ENCODE peak calls at places on chromosomes 11 and 22, in eight cellular contexts. H is immature natural killer cell, Q is lung, K is AG09319, S is T-helper 2 cell, T is MCF 10A, I is NCI-H1436, J is RCC 7860. X is an unnamed sample.

GRCh38 chr22:50730941-50731661 is 6.9 kb upstream of the ACR start:
- DNase-seq in H (no peak), Q (no peak), K (no peak), S (no peak), T (no peak), I (no peak), J (no peak), X (peak)

GRCh38 chr22:39898997-39899396 is 1.9 kb upstream of the GRAP2 start:
- DNase-seq in H (no peak), Q (no peak), K (no peak), S (no peak), T (no peak), I (no peak), J (no peak), X (no peak)

GRCh38 chr22:44037519-44038370 is 13.6 kb downstream of the PARVB start:
- DNase-seq in H (no peak), Q (no peak), K (peak), S (no peak), T (peak), I (no peak), J (peak), X (no peak)

GRCh38 chr11:130131957-130132850 is 27.4 kb upstream of the ST14 start:
- DNase-seq in H (peak), Q (peak), K (peak), S (peak), T (peak), I (peak), J (peak), X (peak)

GRCh38 chr22:17896552-17896951 is 122.3 kb upstream of the BID start:
- DNase-seq in H (no peak), Q (no peak), K (no peak), S (no peak), T (no peak), I (no peak), J (no peak), X (peak)

GRCh38 chr11:126375726-126376125 is 20.2 kb downstream of the ST3GAL4 start:
- DNase-seq in H (no peak), Q (no peak), K (no peak), S (no peak), T (peak), I (no peak), J (no peak), X (no peak)

GRCh38 chr22:50399751-50400331 is 56.7 kb downstream of the PPP6R2 start:
- DNase-seq in H (peak), Q (peak), K (no peak), S (peak), T (peak), I (no peak), J (no peak), X (peak)

GRCh38 chr22:24554316-24555159 is at the start of gene GUCD1:
- DNase-seq in H (peak), Q (no peak), K (no peak), S (peak), T (peak), I (no peak), J (peak), X (peak)

GRCh38 chr22:17746916-17747315 is 27.4 kb downstream of the BID start:
- DNase-seq in H (no peak), Q (no peak), K (no peak), S (no peak), T (no peak), I (no peak), J (no peak), X (no peak)

X was measured in WTC11.